ENCODE peak calls at places on chromosomes 7 and 10, in five cellular contexts. One of them, this sample, is unnamed.

GRCh38 chr7:157986051-157986450 is 601.6 kb downstream of the PTPRN2 start:
- DNase-seq in CD8-positive, alpha-beta T cell: no peak
- DNase-seq in ureter: no peak
- DNase-seq in posterior cingulate gyrus: no peak
- DNase-seq in CD4-positive, CD25-positive, alpha-beta regulatory T cell: no peak
- DNase-seq in this sample: no peak

GRCh38 chr7:101395376-101395775 is 32.7 kb downstream of the COL26A1 start:
- DNase-seq in CD8-positive, alpha-beta T cell: no peak
- DNase-seq in ureter: no peak
- DNase-seq in posterior cingulate gyrus: no peak
- DNase-seq in CD4-positive, CD25-positive, alpha-beta regulatory T cell: no peak
- DNase-seq in this sample: no peak

GRCh38 chr7:46854958-46855473 is 726.9 kb downstream of the TNS3 start:
- DNase-seq in CD8-positive, alpha-beta T cell: no peak
- DNase-seq in ureter: no peak
- DNase-seq in posterior cingulate gyrus: no peak
- DNase-seq in CD4-positive, CD25-positive, alpha-beta regulatory T cell: no peak
- DNase-seq in this sample: no peak

GRCh38 chr10:110113670-110114337 is 93.6 kb upstream of the MXI1 start:
- DNase-seq in CD8-positive, alpha-beta T cell: no peak
- DNase-seq in ureter: no peak
- DNase-seq in posterior cingulate gyrus: no peak
- DNase-seq in CD4-positive, CD25-positive, alpha-beta regulatory T cell: no peak
- DNase-seq in this sample: no peak

GRCh38 chr7:113283861-113284260 is 165.5 kb upstream of the SMIM30 start:
- DNase-seq in CD8-positive, alpha-beta T cell: no peak
- DNase-seq in ureter: no peak
- DNase-seq in posterior cingulate gyrus: no peak
- DNase-seq in CD4-positive, CD25-positive, alpha-beta regulatory T cell: no peak
- DNase-seq in this sample: no peak

GRCh38 chr7:22696672-22697071 is 30.3 kb upstream of the IL6 start:
- DNase-seq in CD8-positive, alpha-beta T cell: no peak
- DNase-seq in ureter: no peak
- DNase-seq in posterior cingulate gyrus: no peak
- DNase-seq in CD4-positive, CD25-positive, alpha-beta regulatory T cell: no peak
- DNase-seq in this sample: no peak

GRCh38 chr7:80247144-80247543 is 112.5 kb downstream of the GNAI1 start:
- DNase-seq in CD8-positive, alpha-beta T cell: no peak
- DNase-seq in ureter: no peak
- DNase-seq in posterior cingulate gyrus: no peak
- DNase-seq in CD4-positive, CD25-positive, alpha-beta regulatory T cell: no peak
- DNase-seq in this sample: no peak

GRCh38 chr7:134925766-134926165 is 60.5 kb upstream of the AGBL3 start:
- DNase-seq in CD8-positive, alpha-beta T cell: no peak
- DNase-seq in ureter: no peak
- DNase-seq in posterior cingulate gyrus: no peak
- DNase-seq in CD4-positive, CD25-positive, alpha-beta regulatory T cell: no peak
- DNase-seq in this sample: no peak

GRCh38 chr10:102476466-102477141 is 25.3 kb upstream of the C10orf95 start:
- DNase-seq in CD8-positive, alpha-beta T cell: no peak
- DNase-seq in ureter: no peak
- DNase-seq in posterior cingulate gyrus: no peak
- DNase-seq in CD4-positive, CD25-positive, alpha-beta regulatory T cell: peak; percentile 33
- DNase-seq in this sample: no peak

GRCh38 chr7:91720255-91720937 is 160.1 kb downstream of the MTERF1 start:
- DNase-seq in CD8-positive, alpha-beta T cell: no peak
- DNase-seq in ureter: no peak
- DNase-seq in posterior cingulate gyrus: no peak
- DNase-seq in CD4-positive, CD25-positive, alpha-beta regulatory T cell: no peak
- DNase-seq in this sample: no peak

GRCh38 chr7:66146701-66147100 is 32.1 kb downstream of the CRCP start:
- DNase-seq in CD8-positive, alpha-beta T cell: no peak
- DNase-seq in ureter: no peak
- DNase-seq in posterior cingulate gyrus: no peak
- DNase-seq in CD4-positive, CD25-positive, alpha-beta regulatory T cell: no peak
- DNase-seq in this sample: no peak

GRCh38 chr10:96358851-96359540 is at the start of gene OPALIN:
- DNase-seq in CD8-positive, alpha-beta T cell: peak; percentile 7
- DNase-seq in ureter: no peak
- DNase-seq in posterior cingulate gyrus: no peak
- DNase-seq in CD4-positive, CD25-positive, alpha-beta regulatory T cell: no peak
- DNase-seq in this sample: no peak

GRCh38 chr7:134886353-134887057 is 99.8 kb upstream of the AGBL3 start:
- DNase-seq in CD8-positive, alpha-beta T cell: no peak
- DNase-seq in ureter: peak; percentile 64
- DNase-seq in posterior cingulate gyrus: no peak
- DNase-seq in CD4-positive, CD25-positive, alpha-beta regulatory T cell: peak; percentile 54
- DNase-seq in this sample: no peak

GRCh38 chr7:4048336-4048735 is 633.8 kb upstream of the FOXK1 start:
- DNase-seq in CD8-positive, alpha-beta T cell: peak; percentile 13
- DNase-seq in ureter: no peak
- DNase-seq in posterior cingulate gyrus: no peak
- DNase-seq in CD4-positive, CD25-positive, alpha-beta regulatory T cell: no peak
- DNase-seq in this sample: no peak

GRCh38 chr7:94701555-94701973 is 45.6 kb upstream of the SGCE start:
- DNase-seq in CD8-positive, alpha-beta T cell: no peak
- DNase-seq in ureter: no peak
- DNase-seq in posterior cingulate gyrus: no peak
- DNase-seq in CD4-positive, CD25-positive, alpha-beta regulatory T cell: no peak
- DNase-seq in this sample: no peak

This sample was measured in B cell.